ENCODE peak calls at places on chromosomes 13 and 19, in four cellular contexts. One of them, this sample, is unnamed.

GRCh38 chr13:92843549-92843948 is 383.1 kb upstream of the GPC6 start:
- DNase-seq in mesendoderm: no peak
- DNase-seq in heart left ventricle: no peak
- DNase-seq in right atrium auricular region: no peak
- DNase-seq in this sample: no peak

GRCh38 chr19:29785955-29786589 is 25.7 kb upstream of the CCNE1 start:
- DNase-seq in right atrium auricular region: no peak
- DNase-seq in mesendoderm: peak; percentile 25
- DNase-seq in heart left ventricle: no peak
- DNase-seq in this sample: no peak

GRCh38 chr19:40533508-40533907 is 43.2 kb upstream of the SHKBP1 start:
- DNase-seq in mesendoderm: no peak
- DNase-seq in right atrium auricular region: no peak
- DNase-seq in heart left ventricle: no peak
- DNase-seq in this sample: no peak

GRCh38 chr13:96000069-96000468 is 53.1 kb downstream of the UGGT2 start:
- DNase-seq in right atrium auricular region: no peak
- DNase-seq in mesendoderm: no peak
- DNase-seq in heart left ventricle: no peak
- DNase-seq in this sample: no peak

GRCh38 chr19:49422407-49423277 is 599 bp downstream of the PTH2 start:
- DNase-seq in mesendoderm: peak; percentile 63
- DNase-seq in heart left ventricle: no peak
- DNase-seq in right atrium auricular region: no peak
- DNase-seq in this sample: no peak

GRCh38 chr13:59533561-59534337 is 630.0 kb downstream of the DIAPH3 start:
- DNase-seq in right atrium auricular region: no peak
- DNase-seq in mesendoderm: no peak
- DNase-seq in heart left ventricle: no peak
- DNase-seq in this sample: no peak

GRCh38 chr13:50951366-50951765 is 41.8 kb downstream of the RNASEH2B start:
- DNase-seq in mesendoderm: no peak
- DNase-seq in heart left ventricle: no peak
- DNase-seq in right atrium auricular region: no peak
- DNase-seq in this sample: no peak

GRCh38 chr13:35716186-35716585 is 239.7 kb upstream of the MAB21L1 start:
- DNase-seq in right atrium auricular region: no peak
- DNase-seq in heart left ventricle: no peak
- DNase-seq in mesendoderm: peak; percentile 39
- DNase-seq in this sample: no peak

GRCh38 chr13:43441916-43442315 is 344.9 kb downstream of the ENOX1 start:
- DNase-seq in right atrium auricular region: no peak
- DNase-seq in heart left ventricle: no peak
- DNase-seq in mesendoderm: no peak
- DNase-seq in this sample: no peak

GRCh38 chr19:35442091-35442490 is 6.0 kb upstream of the FFAR2 start:
- DNase-seq in heart left ventricle: peak; percentile 77
- DNase-seq in mesendoderm: no peak
- DNase-seq in right atrium auricular region: peak; percentile 76
- DNase-seq in this sample: no peak

DNA sequence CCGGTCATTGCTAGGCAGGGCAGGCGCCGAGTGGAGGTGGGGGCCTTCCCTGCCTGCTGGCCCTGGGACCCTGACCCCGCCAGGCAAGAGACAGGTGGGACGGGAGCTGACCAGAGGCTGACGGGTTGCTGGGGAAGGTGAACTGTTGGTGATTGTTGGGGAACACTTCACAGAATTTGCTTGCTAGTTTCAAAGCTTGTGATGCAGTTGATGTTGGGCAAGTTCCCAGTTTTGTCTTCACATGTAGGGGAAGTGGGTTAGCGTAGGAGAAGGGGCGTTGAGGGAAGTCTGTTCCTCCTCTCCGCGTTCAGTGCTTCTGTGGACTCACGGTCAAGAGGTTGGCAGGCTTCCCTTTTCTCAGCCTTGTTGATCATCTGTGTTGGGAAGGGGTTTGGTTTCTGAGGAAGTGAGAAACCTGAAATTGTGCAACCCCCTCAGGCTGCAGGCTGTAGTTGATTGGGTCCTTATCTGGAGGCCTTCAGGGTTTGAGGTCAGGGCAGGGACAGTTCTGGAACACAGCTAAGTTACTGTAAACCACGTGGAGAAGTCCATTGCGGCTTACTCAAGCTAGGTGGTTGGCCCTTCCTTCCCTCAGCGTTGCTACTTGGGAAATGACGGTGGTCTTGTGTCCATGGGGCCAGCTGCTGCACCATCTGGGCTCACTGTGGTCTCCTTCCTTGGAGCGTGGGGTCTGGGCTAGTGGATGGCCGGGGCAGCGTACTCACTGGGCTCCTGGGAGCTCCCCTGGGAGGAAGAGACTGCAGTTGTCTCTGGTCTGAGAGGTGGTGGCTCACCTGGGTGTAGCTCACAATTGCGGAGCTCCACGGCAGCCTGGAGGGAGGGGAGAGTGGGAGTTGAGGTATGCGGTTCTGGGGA is 7.5 kb downstream of the RPS9 start:
- DNase-seq in right atrium auricular region: peak; percentile 88
- DNase-seq in mesendoderm: peak; percentile 42
- DNase-seq in heart left ventricle: peak; percentile 71
- DNase-seq in this sample: no peak
- H3K36me3 ChIP-seq in right atrium auricular region: peaks cover 53% of the 10 kb centered on the region
- H3K36me3 ChIP-seq in mesendoderm: peaks cover 32% of the 10 kb centered on the region
- H3K36me3 ChIP-seq in heart left ventricle: peaks cover 18% of the 10 kb centered on the region
- H3K36me3 ChIP-seq in this sample: peaks cover 27% of the 10 kb centered on the region

GRCh38 chr19:13019330-13019729 is 24.1 kb downstream of the NFIX start:
- DNase-seq in mesendoderm: no peak
- DNase-seq in right atrium auricular region: no peak
- DNase-seq in heart left ventricle: no peak
- DNase-seq in this sample: no peak

GRCh38 chr19:13016628-13017305 is 21.5 kb downstream of the NFIX start:
- DNase-seq in mesendoderm: peak; percentile 46
- DNase-seq in heart left ventricle: no peak
- DNase-seq in right atrium auricular region: no peak
- DNase-seq in this sample: no peak

GRCh38 chr19:13018037-13018914 is 23.0 kb downstream of the NFIX start:
- DNase-seq in heart left ventricle: peak; percentile 79
- DNase-seq in right atrium auricular region: no peak
- DNase-seq in mesendoderm: peak; percentile 41
- DNase-seq in this sample: no peak

GRCh38 chr19:13016245-13016627 is 21.0 kb downstream of the NFIX start:
- DNase-seq in heart left ventricle: no peak
- DNase-seq in right atrium auricular region: no peak
- DNase-seq in mesendoderm: no peak
- DNase-seq in this sample: no peak

GRCh38 chr19:13017306-13018036 is 22.2 kb downstream of the NFIX start:
- DNase-seq in right atrium auricular region: no peak
- DNase-seq in mesendoderm: peak; percentile 63
- DNase-seq in heart left ventricle: no peak
- DNase-seq in this sample: no peak
- H3K4me3 ChIP-seq in right atrium auricular region: no peak overlapping the region
- H3K4me3 ChIP-seq in mesendoderm: no peak overlapping the region
- H3K4me3 ChIP-seq in heart left ventricle: no peak overlapping the region
- H3K4me3 ChIP-seq in this sample: no peak overlapping the region

GRCh38 chr19:53088091-53088490 is 15.1 kb downstream of the ZNF160 start:
- DNase-seq in heart left ventricle: no peak
- DNase-seq in right atrium auricular region: no peak
- DNase-seq in mesendoderm: no peak
- DNase-seq in this sample: no peak
- H3K36me3 ChIP-seq in heart left ventricle: peaks cover 19% of the 10 kb centered on the region
- H3K36me3 ChIP-seq in right atrium auricular region: peaks cover 66% of the 10 kb centered on the region
- H3K36me3 ChIP-seq in mesendoderm: peaks cover 5% of the 10 kb centered on the region
- H3K36me3 ChIP-seq in this sample: peaks cover 35% of the 10 kb centered on the region

GRCh38 chr19:47714339-47714738 is 1.1 kb downstream of the EHD2 start:
- DNase-seq in right atrium auricular region: no peak
- DNase-seq in mesendoderm: peak; percentile 45
- DNase-seq in heart left ventricle: no peak
- DNase-seq in this sample: no peak
- H3K4me3 ChIP-seq in right atrium auricular region: peak overlapping the region; percentile 79
- H3K4me3 ChIP-seq in mesendoderm: no peak overlapping the region
- H3K4me3 ChIP-seq in heart left ventricle: peak overlapping the region; percentile 61
- H3K4me3 ChIP-seq in this sample: peak overlapping the region; percentile 86